ENCODE peak calls at places on chromosomes 6 and 20, in five cellular contexts. Q is endothelial cell, J is dorsolateral prefrontal cortex, Y is transverse colon, A is heart left ventricle. R is an unnamed sample.

GRCh38 chr20:41534170-41534569 is 84.0 kb downstream of the CHD6 start:
- DNase-seq in Q (no peak), J (no peak), Y (no peak), A (no peak), R (no peak)

GRCh38 chr6:70849348-70850069 is 107.4 kb downstream of the B3GAT2 start:
- DNase-seq in Q (no peak), J (no peak), Y (no peak), A (no peak), R (no peak)

GRCh38 chr6:56798163-56798562 is 155.5 kb upstream of the DST start:
- DNase-seq in Q (no peak), J (no peak), Y (no peak), A (no peak), R (peak)

GRCh38 chr6:108675226-108676160 is 114.8 kb downstream of the FOXO3 start:
- DNase-seq in Q (no peak), J (no peak), Y (no peak), A (no peak), R (no peak)

GRCh38 chr20:45983279-45983743 is 11.3 kb upstream of the ZNF335 start:
- DNase-seq in Q (no peak), J (no peak), Y (no peak), A (no peak), R (no peak)

GRCh38 chr6:47016236-47016635 is 25.9 kb downstream of the ADGRF1 start:
- DNase-seq in Q (no peak), J (no peak), Y (no peak), A (no peak), R (no peak)

GRCh38 chr20:18857640-18858039 is 44.1 kb downstream of the SCP2D1 start:
- DNase-seq in Q (no peak), J (no peak), Y (no peak), A (no peak), R (no peak)

GRCh38 chr6:30363459-30363858 is 18.5 kb downstream of the RPP21 start:
- DNase-seq in Q (no peak), J (no peak), Y (no peak), A (no peak), R (no peak)

GRCh38 chr6:30378290-30378937 is 33.5 kb downstream of the RPP21 start:
- DNase-seq in Q (no peak), J (no peak), Y (no peak), A (no peak), R (no peak)

GRCh38 chr20:9989066-9989724 is 45.6 kb upstream of the ANKEF1 start:
- DNase-seq in Q (no peak), J (no peak), Y (no peak), A (no peak), R (no peak)

DNA sequence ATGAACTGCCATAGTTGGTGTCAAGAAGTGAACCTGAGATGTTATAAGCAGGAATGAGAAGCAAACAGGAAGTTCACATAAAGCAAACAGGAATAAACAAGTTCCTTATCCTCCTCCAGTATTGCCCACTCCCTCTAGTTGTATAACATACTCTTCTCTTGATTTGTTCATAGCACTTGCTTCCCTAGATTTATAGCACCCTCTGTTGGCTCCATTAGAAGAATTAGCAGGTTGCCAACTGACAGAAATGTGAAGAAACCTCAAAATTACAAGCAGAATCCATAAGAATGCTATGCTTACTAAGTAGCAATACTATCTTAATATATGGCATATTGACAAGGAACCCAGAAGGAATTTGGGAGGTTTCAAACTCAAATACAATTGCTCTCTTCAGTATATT is 195.4 kb downstream of the TBX18 start:
- DNase-seq in Q (no peak), J (no peak), Y (no peak), A (no peak), R (peak)
- TF ChIP-seq CTCF in Q (no peak), J (no peak), Y (no peak), A (no peak), R (peak)

GRCh38 chr6:124941259-124941658 is 21.0 kb upstream of the RNF217 start:
- DNase-seq in Q (no peak), J (no peak), Y (no peak), A (no peak), R (no peak)

GRCh38 chr6:124947821-124948451 is 14.3 kb upstream of the RNF217 start:
- DNase-seq in Q (no peak), J (no peak), Y (no peak), A (no peak), R (peak)

GRCh38 chr6:124943658-124944057 is 18.6 kb upstream of the RNF217 start:
- DNase-seq in Q (no peak), J (no peak), Y (no peak), A (no peak), R (no peak)
- TF ChIP-seq CTCF in Q (no peak), J (no peak), Y (no peak), A (no peak), R (no peak)

GRCh38 chr6:131950767-131951575 is at the start of gene CCN2:
- DNase-seq in Q (peak), J (no peak), Y (peak), A (peak), R (peak)
- TF ChIP-seq CTCF in Q (peak), J (no peak), Y (no peak), A (no peak), R (peak)

GRCh38 chr6:160348209-160348551 is at the start of gene SLC22A3:
- DNase-seq in Q (peak), J (no peak), Y (peak), A (no peak), R (no peak)

GRCh38 chr6:160349837-160350236 is 1.7 kb downstream of the SLC22A3 start:
- DNase-seq in Q (no peak), J (no peak), Y (peak), A (no peak), R (no peak)

GRCh38 chr6:160344281-160344680 is 3.9 kb upstream of the SLC22A3 start:
- DNase-seq in Q (no peak), J (no peak), Y (no peak), A (no peak), R (no peak)

GRCh38 chr6:160347259-160348208 is 644 bp upstream of the SLC22A3 start:
- DNase-seq in Q (peak), J (no peak), Y (peak), A (no peak), R (no peak)

DNA sequence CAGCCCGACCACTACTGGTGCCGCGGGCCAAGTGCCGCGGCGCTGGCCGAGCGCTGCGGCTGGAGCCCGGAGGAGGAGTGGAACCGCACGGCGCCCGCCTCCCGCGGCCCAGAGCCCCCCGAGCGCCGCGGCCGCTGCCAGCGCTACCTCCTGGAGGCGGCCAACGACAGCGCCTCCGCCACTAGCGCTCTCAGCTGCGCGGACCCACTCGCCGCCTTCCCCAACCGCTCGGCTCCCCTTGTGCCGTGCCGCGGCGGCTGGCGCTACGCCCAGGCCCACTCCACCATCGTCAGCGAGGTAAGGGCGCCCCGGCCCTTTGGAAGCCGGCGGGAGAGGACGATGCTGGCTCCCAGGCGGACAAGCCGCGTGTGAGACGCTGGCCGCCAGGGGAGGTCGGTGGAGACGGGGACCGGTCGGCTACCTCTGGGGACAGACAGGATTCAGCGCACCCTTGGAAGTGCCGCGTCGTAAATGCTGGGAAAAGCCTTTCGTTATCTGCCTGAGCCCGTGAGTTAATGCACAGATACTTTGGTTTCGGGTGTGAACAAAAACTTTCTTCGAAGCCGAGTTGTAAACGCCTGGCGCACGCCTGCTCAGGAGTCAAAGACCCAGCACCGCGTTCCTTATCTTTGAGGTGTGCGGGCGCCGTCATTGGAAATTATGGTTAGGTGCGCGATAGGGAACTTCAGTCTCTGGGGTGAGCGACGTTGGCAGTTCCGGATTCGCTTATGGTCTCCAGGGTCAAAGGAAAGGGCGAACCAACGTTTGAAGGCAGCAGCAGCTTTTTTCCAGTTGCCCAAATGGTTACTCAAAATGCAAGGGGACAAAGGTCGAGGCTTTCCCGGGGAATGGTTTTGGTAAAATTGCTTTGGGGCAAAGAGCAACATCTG is 619 bp downstream of the SLC22A3 start:
- DNase-seq in Q (peak), J (no peak), Y (peak), A (no peak), R (no peak)
- TF ChIP-seq CTCF in Q (no peak), J (no peak), Y (peak), A (no peak), R (no peak)

GRCh38 chr20:31514154-31515071 is at the start of gene HM13:
- DNase-seq in Q (peak), J (peak), Y (peak), A (peak), R (peak)
- TF ChIP-seq CTCF in Q (peak), J (peak), Y (peak), A (peak), R (peak)

GRCh38 chr6:88920088-88920487 is 43.3 kb downstream of the RNGTT start:
- DNase-seq in Q (no peak), J (no peak), Y (no peak), A (no peak), R (no peak)

GRCh38 chr6:88916615-88917198 is 46.7 kb downstream of the RNGTT start:
- DNase-seq in Q (no peak), J (no peak), Y (no peak), A (no peak), R (no peak)

GRCh38 chr6:88920777-88921728 is 42.4 kb downstream of the RNGTT start:
- DNase-seq in Q (no peak), J (no peak), Y (no peak), A (no peak), R (no peak)

GRCh38 chr6:88921734-88922133 is 41.7 kb downstream of the RNGTT start:
- DNase-seq in Q (no peak), J (no peak), Y (no peak), A (no peak), R (no peak)

GRCh38 chr6:88919032-88919431 is 44.4 kb downstream of the RNGTT start:
- DNase-seq in Q (no peak), J (no peak), Y (no peak), A (no peak), R (no peak)
- TF ChIP-seq CTCF in Q (peak), J (no peak), Y (no peak), A (peak), R (peak)

DNA sequence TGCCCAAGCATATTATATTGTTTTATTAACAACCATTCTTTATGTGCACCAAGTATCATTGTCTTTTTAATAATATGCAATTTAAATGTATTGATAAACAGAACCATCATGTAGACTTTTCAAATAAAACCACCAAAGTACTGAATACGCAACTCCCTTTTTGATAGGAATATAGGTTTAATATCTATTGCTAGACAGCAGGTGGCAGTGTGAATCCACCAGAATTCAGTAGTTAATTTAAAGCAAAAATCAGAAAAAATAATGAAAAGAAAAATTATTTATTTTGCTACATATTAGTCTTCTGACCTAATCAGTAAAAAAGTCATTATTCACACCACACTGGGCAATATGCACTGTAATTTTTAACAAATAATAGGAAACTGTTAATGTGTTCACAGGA is 143.7 kb downstream of the KLHL32 start:
- DNase-seq in Q (peak), J (no peak), Y (no peak), A (no peak), R (peak)
- TF ChIP-seq CTCF in Q (peak), J (peak), Y (peak), A (peak), R (peak)

GRCh38 chr6:93417421-93417996 is 1.9 kb downstream of the EPHA7 start:
- DNase-seq in Q (peak), J (peak), Y (no peak), A (peak), R (no peak)
- TF ChIP-seq CTCF in Q (no peak), J (no peak), Y (no peak), A (no peak), R (no peak)

R was measured in HFFc6.